ENCODE peak calls at places on chromosome 4, in nine cellular contexts. Y, K, O, L, W, C, T, R and B are unnamed samples.
A peak's percentile ranks its signal among the peaks of the same experiment; 100 is the strongest.

GRCh38 chr4:175298119-175298518 is 380.0 kb downstream of the ADAM29 start:
- DNase-seq in Y (no peak), K (no peak), O (no peak), L (no peak), W (peak; percentile 4), C (no peak), T (no peak), R (peak; percentile 41), B (no peak)

GRCh38 chr4:33262809-33263208 is 2542.6 kb downstream of the PCDH7 start:
- DNase-seq in Y (no peak), K (no peak), O (no peak), L (no peak), W (peak; percentile 64), C (no peak), T (no peak), R (peak; percentile 7), B (no peak)

GRCh38 chr4:4480205-4480604 is 61.6 kb downstream of the STX18 start:
- DNase-seq in Y (no peak), K (no peak), O (no peak), L (no peak), W (no peak), C (no peak), T (no peak), R (no peak), B (no peak)

GRCh38 chr4:5381981-5382441 is 326.3 kb downstream of the EVC2 start:
- DNase-seq in Y (no peak), K (no peak), O (no peak), L (no peak), W (peak; percentile 90), C (no peak), T (no peak), R (peak; percentile 56), B (no peak)

GRCh38 chr4:15479089-15479912 is 9.6 kb downstream of the CC2D2A start:
- DNase-seq in Y (peak; percentile 55), K (peak; percentile 79), O (peak; percentile 80), L (peak; percentile 22), W (peak; percentile 81), C (no peak), T (peak; percentile 44), R (peak; percentile 92), B (no peak)

GRCh38 chr4:164212714-164213113 is 541.2 kb upstream of the SMIM31 start:
- DNase-seq in Y (no peak), K (no peak), O (no peak), L (no peak), W (peak; percentile 35), C (no peak), T (no peak), R (no peak), B (no peak)

GRCh38 chr4:181647396-181648107 is 595.6 kb upstream of the TENM3 start:
- DNase-seq in Y (no peak), K (no peak), O (no peak), L (no peak), W (no peak), C (no peak), T (no peak), R (peak; percentile 20), B (no peak)

GRCh38 chr4:188295899-188296298 is 156.7 kb downstream of the TRIML1 start:
- DNase-seq in Y (no peak), K (no peak), O (no peak), L (no peak), W (no peak), C (no peak), T (no peak), R (no peak), B (no peak)

GRCh38 chr4:113256946-113257345 is 207.5 kb downstream of the ANK2 start:
- DNase-seq in Y (no peak), K (no peak), O (no peak), L (no peak), W (no peak), C (no peak), T (no peak), R (peak; percentile 91), B (no peak)

GRCh38 chr4:108168213-108168671 is 490 bp downstream of the LEF1 start:
- DNase-seq in Y (no peak), K (no peak), O (peak; percentile 26), L (no peak), W (no peak), C (no peak), T (no peak), R (peak; percentile 45), B (no peak)

GRCh38 chr4:30722092-30722915 is 2.1 kb downstream of the PCDH7 start:
- DNase-seq in Y (no peak), K (no peak), O (no peak), L (no peak), W (no peak), C (peak; percentile 22), T (no peak), R (no peak), B (no peak)

GRCh38 chr4:184170996-184171395 is 46.7 kb downstream of the ENPP6 start:
- DNase-seq in Y (no peak), K (peak; percentile 62), O (no peak), L (no peak), W (peak; percentile 55), C (no peak), T (no peak), R (peak; percentile 30), B (no peak)

GRCh38 chr4:105966046-105966445 is 70.8 kb downstream of the NPNT start:
- DNase-seq in Y (no peak), K (peak; percentile 37), O (no peak), L (no peak), W (peak; percentile 74), C (no peak), T (no peak), R (peak; percentile 81), B (no peak)

GRCh38 chr4:139469869-139470268 is 15.9 kb downstream of the RAB33B start:
- DNase-seq in Y (no peak), K (no peak), O (no peak), L (no peak), W (no peak), C (no peak), T (no peak), R (no peak), B (no peak)
- H3K4me1 ChIP-seq in Y (peaks cover 6% of the 10 kb centered on the region), K (no peaks in the 10 kb centered on the region), O (no peaks in the 10 kb centered on the region), L (no peaks in the 10 kb centered on the region), W (no peaks in the 10 kb centered on the region), C (peaks cover 4% of the 10 kb centered on the region), T (no peaks in the 10 kb centered on the region), R (no peaks in the 10 kb centered on the region), B (no peaks in the 10 kb centered on the region)

GRCh38 chr4:680565-680930 is 6.2 kb downstream of the MYL5 start:
- DNase-seq in Y (no peak), K (no peak), O (no peak), L (peak; percentile 57), W (peak; percentile 8), C (no peak), T (no peak), R (peak; percentile 31), B (peak; percentile 80)

GRCh38 chr4:679571-680083 is 5.3 kb downstream of the MYL5 start:
- DNase-seq in Y (no peak), K (no peak), O (no peak), L (no peak), W (no peak), C (no peak), T (no peak), R (no peak), B (no peak)

GRCh38 chr4:681736-682451 is 7.1 kb downstream of the SLC49A3 start:
- DNase-seq in Y (peak; percentile 65), K (no peak), O (no peak), L (peak; percentile 92), W (peak; percentile 55), C (no peak), T (no peak), R (no peak), B (peak; percentile 79)

GRCh38 chr4:680091-680490 is 5.7 kb downstream of the MYL5 start:
- DNase-seq in Y (no peak), K (no peak), O (no peak), L (no peak), W (no peak), C (no peak), T (no peak), R (no peak), B (no peak)

DNA sequence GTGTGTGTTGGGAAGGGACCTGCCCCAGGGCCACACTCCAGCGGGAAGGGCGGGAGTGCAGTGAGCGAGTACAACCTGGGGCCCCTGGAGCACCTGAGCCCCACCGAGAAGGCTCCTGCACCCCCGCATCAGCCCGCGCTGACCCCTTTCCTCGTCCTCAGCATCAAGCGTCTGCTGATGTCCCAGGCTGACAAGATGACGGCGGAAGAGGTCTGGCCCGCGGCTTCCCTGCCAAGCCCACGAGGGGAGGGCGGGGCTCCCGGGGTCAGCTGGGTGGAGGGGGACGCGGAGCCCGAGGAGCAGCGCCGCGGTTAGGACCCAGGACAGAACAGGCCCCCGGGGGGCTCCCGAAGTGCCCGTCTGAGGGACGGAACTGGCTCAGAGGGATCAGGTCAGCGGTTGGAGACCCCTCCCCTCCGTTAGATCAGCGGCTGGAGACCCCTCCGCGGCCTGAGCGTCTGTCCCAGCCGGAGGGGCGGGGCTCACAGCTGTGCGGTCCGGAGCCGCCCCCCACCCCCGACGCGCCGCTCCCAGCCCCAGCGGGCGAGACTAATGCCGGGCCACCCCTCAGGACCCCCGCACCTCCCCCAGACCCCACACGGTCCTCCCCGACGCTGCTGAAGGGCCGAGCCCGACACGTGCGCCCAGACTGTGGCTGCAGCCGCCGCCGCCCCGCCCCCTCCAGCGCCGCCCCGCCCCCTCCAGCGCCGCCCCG is 6.7 kb downstream of the MYL5 start:
- DNase-seq in Y (no peak), K (peak; percentile 81), O (no peak), L (peak; percentile 79), W (peak; percentile 52), C (peak; percentile 78), T (no peak), R (peak; percentile 66), B (peak; percentile 82)
- H3K4me3 ChIP-seq in Y (peak overlapping the region; percentile 22), K (peak overlapping the region; percentile 60), O (peak overlapping the region; percentile 80), L (peak overlapping the region; percentile 44), W (peak overlapping the region; percentile 62), C (peak overlapping the region; percentile 71), T (no peak overlapping the region), R (peak overlapping the region; percentile 54), B (peak overlapping the region; percentile 60)

GRCh38 chr4:169096221-169096620 is 86.2 kb upstream of the CBR4 start:
- DNase-seq in Y (no peak), K (no peak), O (no peak), L (no peak), W (no peak), C (no peak), T (no peak), R (no peak), B (no peak)
- H3K4me1 ChIP-seq in Y (peaks cover 4% of the 10 kb centered on the region), K (peaks cover 5% of the 10 kb centered on the region), O (peaks cover 11% of the 10 kb centered on the region), L (no peaks in the 10 kb centered on the region), W (peaks cover 17% of the 10 kb centered on the region), C (peaks cover 22% of the 10 kb centered on the region), T (no peaks in the 10 kb centered on the region), R (peaks cover 12% of the 10 kb centered on the region), B (peaks cover 5% of the 10 kb centered on the region)

DNA sequence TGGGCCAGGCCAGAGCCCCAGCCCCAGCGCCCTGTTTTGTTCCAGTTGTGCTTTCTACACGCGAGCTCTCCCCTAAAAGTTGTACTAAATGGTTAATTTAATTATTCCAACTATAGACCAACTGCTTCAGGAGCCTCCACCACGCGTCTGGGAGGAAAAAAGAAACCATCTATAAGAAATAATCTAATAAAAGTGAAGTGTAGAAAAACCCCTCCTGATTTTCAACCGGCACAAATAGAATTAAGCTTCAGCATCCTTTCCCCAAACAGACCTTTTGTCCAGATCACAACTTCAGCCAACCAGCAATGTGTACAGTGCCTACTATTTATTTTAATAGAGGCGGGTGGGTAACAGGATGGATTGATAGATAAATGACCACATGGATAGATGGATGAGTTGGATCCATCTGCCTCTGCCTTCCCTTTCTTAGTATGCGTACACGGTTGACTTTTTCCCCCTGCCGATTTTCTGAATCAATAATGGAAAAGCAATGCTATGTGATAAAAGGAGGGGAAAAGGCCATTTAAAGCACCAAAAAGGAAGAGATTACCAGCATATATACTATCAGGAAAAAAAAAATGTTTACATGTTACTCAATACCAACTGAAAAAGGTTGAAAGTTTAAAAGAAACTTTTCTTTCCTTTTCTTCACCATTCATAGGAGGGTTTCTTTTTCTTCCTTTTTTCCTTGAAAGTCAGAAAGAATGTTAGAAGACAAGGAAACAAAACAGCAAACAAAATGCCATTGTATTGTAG is 3.7 kb upstream of the PHOX2B start:
- DNase-seq in Y (no peak), K (no peak), O (no peak), L (no peak), W (no peak), C (no peak), T (no peak), R (no peak), B (no peak)
- H3K4me3 ChIP-seq in Y (no peak overlapping the region), K (no peak overlapping the region), O (no peak overlapping the region), L (no peak overlapping the region), W (no peak overlapping the region), C (no peak overlapping the region), T (no peak overlapping the region), R (no peak overlapping the region), B (no peak overlapping the region)